ENCODE peak calls at places on chromosomes 16 and 17, in five cellular contexts. I is A549, A is AG04449, C is stomach, H is tibial artery. N is an unnamed sample.

GRCh38 chr16:29821663-29822115 is 1.4 kb downstream of the MVP start:
- DNase-seq in A (no peak), C (peak), I (peak), H (no peak), N (no peak)

GRCh38 chr16:5454349-5454748 is 356.8 kb upstream of the EEF2KMT start:
- DNase-seq in A (no peak), I (no peak), C (no peak), H (no peak), N (no peak)

GRCh38 chr16:24610421-24610765 is 71.0 kb downstream of the RBBP6 start:
- DNase-seq in C (no peak), I (no peak), H (no peak), A (no peak), N (peak)

GRCh38 chr17:79630120-79630519 is 19.3 kb upstream of the RBFOX3 start:
- DNase-seq in A (no peak), H (peak), C (peak), I (peak), N (peak)

GRCh38 chr17:65593870-65594584 is 32.6 kb upstream of the AXIN2 start:
- DNase-seq in A (no peak), I (no peak), H (no peak), C (no peak), N (no peak)

GRCh38 chr17:64097196-64097936 is 32.6 kb downstream of the ERN1 start:
- DNase-seq in A (no peak), C (no peak), H (no peak), I (no peak), N (no peak)

GRCh38 chr16:66964049-66964448 is 3.0 kb downstream of the CES3 start:
- DNase-seq in I (no peak), A (no peak), H (no peak), C (no peak), N (no peak)

GRCh38 chr17:35630530-35631148 is 43.5 kb downstream of the AP2B1 start:
- DNase-seq in I (no peak), H (no peak), C (no peak), A (no peak), N (no peak)

GRCh38 chr17:42132941-42133340 is 10.3 kb downstream of the HSPB9 start:
- DNase-seq in I (no peak), H (peak), A (peak), C (peak), N (peak)

GRCh38 chr16:90020260-90020837 is 1.1 kb upstream of the DBNDD1 start:
- DNase-seq in H (no peak), I (no peak), A (no peak), C (no peak), N (no peak)

GRCh38 chr16:14373901-14374300 is 256.2 kb downstream of the PARN start:
- DNase-seq in I (no peak), A (no peak), H (no peak), C (no peak), N (peak)

GRCh38 chr17:76742958-76743357 is 5.0 kb downstream of the MFSD11 start:
- DNase-seq in A (no peak), C (no peak), I (no peak), H (no peak), N (no peak)

GRCh38 chr17:37605081-37605480 is 4.1 kb downstream of the SYNRG start:
- DNase-seq in A (no peak), H (no peak), C (no peak), I (no peak), N (no peak)
- H3K4me3 ChIP-seq in A (no peak), H (no peak), C (no peak), I (no peak), N (no peak)

DNA sequence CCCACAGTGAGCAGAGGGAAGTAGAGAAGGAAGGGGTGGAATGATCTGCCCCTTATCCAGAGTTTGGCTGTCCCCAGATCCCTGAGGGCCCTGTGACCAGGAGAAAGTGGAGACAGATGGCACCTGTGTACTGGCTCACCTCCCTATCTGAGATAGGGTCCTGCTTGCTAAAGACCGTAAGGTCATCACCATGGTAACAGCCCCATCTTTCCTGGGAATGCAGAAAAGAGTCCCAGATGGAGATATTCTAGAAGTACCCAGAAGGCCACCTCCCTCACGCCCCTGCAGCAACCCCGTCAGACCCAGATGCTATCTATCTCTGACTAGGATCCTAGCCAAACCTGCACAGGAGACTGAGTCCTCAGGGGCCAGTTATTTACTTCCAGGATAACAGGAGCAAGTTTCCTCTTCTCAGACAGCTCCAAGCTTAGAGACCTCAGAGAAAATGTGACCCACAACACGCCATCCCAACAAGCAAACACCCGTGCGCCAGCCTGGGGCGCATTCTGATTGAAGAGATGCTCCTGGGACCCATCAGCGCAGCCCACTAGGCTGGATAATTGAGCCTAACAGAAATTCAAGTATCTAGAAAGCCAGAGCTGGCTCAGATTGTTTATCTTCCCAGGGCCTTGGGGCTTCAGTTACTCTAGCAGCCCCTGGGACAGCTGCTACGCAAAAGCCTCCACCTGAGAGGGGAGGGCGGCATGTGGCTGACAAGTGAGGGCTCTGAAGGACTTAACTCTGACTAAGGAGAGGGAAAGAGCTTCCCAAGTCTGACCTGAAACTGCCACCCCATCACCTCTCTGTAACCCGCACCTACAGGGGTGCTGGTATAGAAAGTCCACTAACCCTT is 1.9 kb downstream of the ORMDL3 start:
- DNase-seq in A (no peak), H (no peak), C (no peak), I (no peak), N (no peak)
- H3K4me3 ChIP-seq in A (peak), H (no peak), C (peak), I (no peak), N (peak)

GRCh38 chr17:6654816-6655731 is 3.5 kb downstream of the C17orf100 start:
- DNase-seq in C (peak), A (no peak), H (no peak), I (no peak), N (peak)
- H3K4me3 ChIP-seq in C (peak), A (no peak), H (no peak), I (no peak), N (no peak)

GRCh38 chr17:57467801-57468200 is 211.5 kb downstream of the MSI2 start:
- DNase-seq in H (no peak), A (no peak), I (no peak), C (no peak), N (no peak)

GRCh38 chr17:57467226-57467625 is 210.9 kb downstream of the MSI2 start:
- DNase-seq in C (no peak), A (no peak), I (no peak), H (no peak), N (no peak)

GRCh38 chr17:57464191-57464864 is 208.0 kb downstream of the MSI2 start:
- DNase-seq in I (no peak), A (no peak), H (no peak), C (no peak), N (no peak)

GRCh38 chr17:57465551-57465950 is 209.2 kb downstream of the MSI2 start:
- DNase-seq in C (no peak), I (no peak), A (no peak), H (no peak), N (no peak)

GRCh38 chr17:57466042-57466471 is 209.7 kb downstream of the MSI2 start:
- DNase-seq in C (no peak), A (no peak), I (no peak), H (no peak), N (no peak)
- H3K4me3 ChIP-seq in C (no peak), A (no peak), I (no peak), H (no peak), N (no peak)

DNA sequence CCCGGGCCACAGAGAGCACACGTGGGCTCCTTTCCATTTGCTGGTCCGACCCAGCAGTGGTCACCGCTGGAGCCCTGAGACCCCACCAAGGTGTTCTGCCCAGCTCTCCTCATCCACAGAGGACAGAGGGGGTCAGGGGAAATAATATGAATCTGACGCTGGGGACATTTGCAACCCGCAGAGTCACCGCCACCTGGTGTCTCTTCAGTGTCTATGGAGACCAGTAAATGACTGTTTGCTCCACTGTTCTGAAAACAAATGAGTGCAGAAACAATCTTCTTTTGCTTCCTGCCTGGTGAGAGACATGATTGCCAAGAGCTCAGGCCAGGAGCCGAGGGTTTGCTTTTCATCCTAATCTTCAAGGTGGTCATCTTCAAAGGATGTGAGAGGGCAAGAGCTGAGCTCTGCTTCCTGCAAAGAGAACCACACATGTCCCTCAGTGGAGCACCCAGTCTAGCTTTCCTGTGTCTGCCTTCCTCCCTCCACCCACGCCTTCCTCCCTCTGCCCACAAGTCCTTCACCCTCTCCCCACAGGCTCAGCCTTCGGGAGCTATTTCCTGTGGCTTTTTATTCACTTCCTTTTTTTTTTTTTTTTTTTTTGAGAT is 14.7 kb upstream of the KLHDC4 start:
- DNase-seq in C (peak), I (no peak), A (no peak), H (peak), N (peak)
- H3K4me3 ChIP-seq in C (no peak), I (no peak), A (no peak), H (no peak), N (no peak)

DNA sequence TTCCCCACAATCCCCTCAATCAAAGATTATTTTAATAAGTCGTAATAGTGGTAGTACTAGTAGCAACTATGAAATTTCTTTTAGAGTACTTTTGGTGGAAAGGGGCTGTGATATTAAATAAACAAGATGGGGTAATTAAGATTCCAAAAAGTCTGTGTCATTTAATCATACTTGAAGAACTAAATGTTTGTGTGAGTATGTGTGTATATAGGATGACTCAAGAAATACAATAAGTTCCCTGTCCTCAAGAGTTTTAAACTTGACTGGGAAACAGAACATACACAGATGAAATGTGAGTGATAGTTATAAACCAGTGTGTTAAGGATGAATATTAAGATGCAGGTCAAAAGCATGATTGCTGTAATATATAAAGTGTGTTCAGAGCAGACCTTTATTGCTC is 2.3 kb downstream of the ALDH3A2 start:
- DNase-seq in C (no peak), H (no peak), A (peak), I (no peak), N (no peak)
- H3K4me3 ChIP-seq in C (peak), H (peak), A (no peak), I (peak), N (no peak)

GRCh38 chr17:1989135-1989534 is 36.0 kb downstream of the RTN4RL1 start:
- DNase-seq in C (no peak), H (peak), I (peak), A (peak), N (no peak)
- H3K4me3 ChIP-seq in C (no peak), H (no peak), I (no peak), A (no peak), N (no peak)